ENCODE peak calls at places on chromosome 12, in five cellular contexts. One of them, this sample, is unnamed.
A peak's percentile ranks its signal among the peaks of the same experiment; 100 is the strongest.

GRCh38 chr12:106303202-106303820 is 778 bp downstream of the TCP11L2 start:
- DNase-seq in cardiac septum: peak; percentile 97
- DNase-seq in NCI-H1092: no peak
- DNase-seq in amygdala: peak; percentile 65
- DNase-seq in frontal cortex: peak; percentile 59
- DNase-seq in this sample: peak; percentile 85

GRCh38 chr12:133156125-133156690 is 25.1 kb upstream of the ZNF268 start:
- DNase-seq in amygdala: no peak
- DNase-seq in NCI-H1092: no peak
- DNase-seq in cardiac septum: no peak
- DNase-seq in frontal cortex: no peak
- DNase-seq in this sample: no peak

GRCh38 chr12:58288191-58288590 is 346.8 kb downstream of the ATP23 start:
- DNase-seq in frontal cortex: no peak
- DNase-seq in amygdala: no peak
- DNase-seq in cardiac septum: no peak
- DNase-seq in NCI-H1092: no peak
- DNase-seq in this sample: no peak

GRCh38 chr12:49893753-49894752 is 9.6 kb downstream of the FAIM2 start:
- DNase-seq in frontal cortex: no peak
- DNase-seq in amygdala: no peak
- DNase-seq in cardiac septum: no peak
- DNase-seq in NCI-H1092: no peak
- DNase-seq in this sample: no peak

GRCh38 chr12:47736877-47737676 is 11.8 kb upstream of the ENDOU start:
- DNase-seq in amygdala: peak; percentile 69
- DNase-seq in NCI-H1092: no peak
- DNase-seq in cardiac septum: peak; percentile 90
- DNase-seq in frontal cortex: peak; percentile 81
- DNase-seq in this sample: peak; percentile 87

GRCh38 chr12:12612403-12612802 is 727 bp downstream of the CREBL2 start:
- DNase-seq in frontal cortex: peak; percentile 40
- DNase-seq in amygdala: no peak
- DNase-seq in NCI-H1092: no peak
- DNase-seq in cardiac septum: no peak
- DNase-seq in this sample: no peak

GRCh38 chr12:31370645-31371620 is 45.0 kb upstream of the SINHCAF start:
- DNase-seq in NCI-H1092: no peak
- DNase-seq in amygdala: no peak
- DNase-seq in cardiac septum: no peak
- DNase-seq in frontal cortex: no peak
- DNase-seq in this sample: no peak

GRCh38 chr12:4307593-4308333 is 13.2 kb upstream of the TIGAR start:
- DNase-seq in frontal cortex: peak; percentile 77
- DNase-seq in NCI-H1092: peak; percentile 68
- DNase-seq in cardiac septum: peak; percentile 82
- DNase-seq in amygdala: peak; percentile 32
- DNase-seq in this sample: peak; percentile 58

GRCh38 chr12:58496411-58496810 is 423.9 kb downstream of the LRIG3 start:
- DNase-seq in NCI-H1092: no peak
- DNase-seq in amygdala: no peak
- DNase-seq in cardiac septum: no peak
- DNase-seq in frontal cortex: no peak
- DNase-seq in this sample: no peak